ENCODE peak calls at places on chromosome 18, in ten cellular contexts. B, L, Z, A, P, Q, W, E, T and F are unnamed samples.

GRCh38 chr18:48035556-48035860 is 105.0 kb upstream of the SMAD2 start:
- DNase-seq in T (no peak), L (peak), Q (peak), P (no peak), W (no peak), E (peak), B (no peak), Z (no peak), A (no peak), F (no peak)

GRCh38 chr18:77223653-77224052 is 26.0 kb upstream of the GALR1 start:
- DNase-seq in T (no peak), P (no peak), A (no peak), L (no peak), W (no peak), B (no peak), Z (no peak), E (no peak), Q (no peak), F (no peak)

GRCh38 chr18:32469691-32470131 is 971 bp downstream of the GAREM1 start:
- DNase-seq in Z (no peak), L (no peak), P (no peak), B (no peak), A (no peak), Q (no peak), W (no peak), T (no peak), E (no peak), F (no peak)

GRCh38 chr18:9688036-9688741 is 19.9 kb upstream of the RAB31 start:
- DNase-seq in Z (no peak), A (peak), P (no peak), E (no peak), Q (no peak), W (no peak), B (peak), T (no peak), L (no peak), F (no peak)

GRCh38 chr18:23386317-23386716 is 66.8 kb upstream of the RIOK3 start:
- DNase-seq in L (no peak), T (no peak), A (no peak), P (no peak), Q (no peak), Z (no peak), E (no peak), B (no peak), W (no peak), F (no peak)

GRCh38 chr18:55416791-55417190 is 171.2 kb downstream of the TCF4 start:
- DNase-seq in L (no peak), A (no peak), Q (no peak), P (no peak), Z (no peak), T (no peak), W (no peak), B (no peak), E (no peak), F (no peak)

GRCh38 chr18:57743008-57743407 is 60.1 kb downstream of the ATP8B1 start:
- DNase-seq in Q (no peak), P (no peak), A (no peak), E (no peak), T (no peak), W (no peak), Z (no peak), L (no peak), B (no peak), F (no peak)

GRCh38 chr18:22734812-22735627 is 198.1 kb upstream of the RBBP8 start:
- DNase-seq in T (no peak), L (no peak), Q (no peak), A (no peak), P (no peak), E (no peak), B (no peak), W (no peak), Z (no peak), F (no peak)

GRCh38 chr18:28718696-28719095 is 541.8 kb upstream of the CDH2 start:
- DNase-seq in Q (no peak), B (no peak), A (no peak), E (no peak), W (no peak), L (no peak), Z (no peak), T (no peak), P (no peak), F (no peak)

GRCh38 chr18:39162013-39162412 is 1596.4 kb upstream of the CELF4 start:
- DNase-seq in P (no peak), E (no peak), Q (no peak), L (no peak), W (no peak), Z (no peak), A (no peak), B (no peak), T (no peak), F (no peak)

GRCh38 chr18:76528477-76529432 is 33.7 kb upstream of the ZNF516 start:
- DNase-seq in A (no peak), Q (peak), T (peak), W (peak), L (peak), Z (no peak), E (peak), B (no peak), P (no peak), F (peak)

GRCh38 chr18:3283908-3284307 is 22.0 kb downstream of the MYL12B start:
- DNase-seq in L (no peak), A (no peak), Q (peak), Z (no peak), T (no peak), E (no peak), P (no peak), W (peak), B (no peak), F (no peak)

GRCh38 chr18:22971038-22971437 is 37.9 kb downstream of the RBBP8 start:
- DNase-seq in A (no peak), T (no peak), E (no peak), Q (no peak), W (no peak), L (no peak), P (no peak), B (peak), Z (no peak), F (no peak)

GRCh38 chr18:62778976-62779869 is 63.9 kb downstream of the PHLPP1 start:
- DNase-seq in Q (no peak), L (no peak), A (no peak), E (no peak), W (no peak), P (no peak), Z (no peak), B (peak), T (no peak), F (no peak)

GRCh38 chr18:3526421-3527354 is 76.7 kb downstream of the TGIF1 start:
- DNase-seq in B (peak), Q (no peak), L (no peak), Z (no peak), A (no peak), T (peak), P (no peak), E (no peak), W (no peak), F (no peak)

GRCh38 chr18:79781331-79781941 is 16.3 kb upstream of the KCNG2 start:
- DNase-seq in P (no peak), T (no peak), Q (peak), Z (no peak), L (peak), W (no peak), B (no peak), A (no peak), E (peak), F (peak)

GRCh38 chr18:59631583-59632181 is 65.5 kb downstream of the CCBE1 start:
- DNase-seq in T (no peak), L (no peak), E (no peak), B (peak), A (no peak), W (no peak), Z (no peak), P (no peak), Q (no peak), F (no peak)

GRCh38 chr18:48045744-48046143 is 115.3 kb upstream of the SMAD2 start:
- DNase-seq in P (no peak), Z (no peak), E (peak), B (no peak), A (no peak), Q (peak), L (no peak), W (no peak), T (no peak), F (no peak)

GRCh38 chr18:41131050-41131449 is 824.0 kb upstream of the PIK3C3 start:
- DNase-seq in Q (no peak), W (no peak), L (no peak), A (no peak), T (no peak), Z (no peak), B (no peak), E (no peak), P (no peak), F (no peak)

GRCh38 chr18:48805826-48806535 is 144.8 kb downstream of the SMAD7 start:
- DNase-seq in Z (no peak), W (no peak), L (peak), P (no peak), Q (no peak), A (no peak), T (no peak), B (no peak), E (peak), F (peak)

GRCh38 chr18:53541924-53542323 is 682.5 kb downstream of the MBD2 start:
- DNase-seq in Q (no peak), E (no peak), L (no peak), Z (no peak), A (no peak), T (no peak), P (no peak), B (no peak), W (no peak), F (no peak)

GRCh38 chr18:48300463-48300961 is 108.7 kb downstream of the ZBTB7C start:
- DNase-seq in B (peak), Z (no peak), W (no peak), Q (peak), T (no peak), L (peak), A (no peak), E (no peak), P (no peak), F (peak)

GRCh38 chr18:80252136-80252535 is 4.8 kb upstream of the PARD6G start:
- DNase-seq in W (no peak), L (no peak), Q (no peak), A (no peak), T (no peak), Z (no peak), B (no peak), P (no peak), E (no peak), F (no peak)

GRCh38 chr18:12334280-12335262 is 26.5 kb downstream of the TUBB6 start:
- DNase-seq in E (peak), A (no peak), Z (no peak), P (no peak), Q (no peak), B (no peak), W (no peak), L (no peak), T (no peak), F (no peak)

GRCh38 chr18:31386683-31387082 is 10.1 kb downstream of the DSG4 start:
- DNase-seq in Z (no peak), L (no peak), B (no peak), W (no peak), P (no peak), A (no peak), E (no peak), T (no peak), Q (no peak), F (no peak)

GRCh38 chr18:1954583-1955312 is 616.6 kb downstream of the METTL4 start:
- DNase-seq in P (no peak), Z (no peak), B (no peak), E (no peak), W (no peak), T (no peak), Q (peak), A (no peak), L (no peak), F (no peak)

GRCh38 chr18:9022397-9023170 is 79.9 kb upstream of the NDUFV2 start:
- DNase-seq in L (no peak), Q (no peak), P (no peak), Z (no peak), A (no peak), T (no peak), E (no peak), B (peak), W (no peak), F (no peak)

GRCh38 chr18:78678318-78678695 is 301.3 kb upstream of the SALL3 start:
- DNase-seq in Q (peak), W (no peak), P (no peak), A (no peak), T (no peak), B (no peak), E (no peak), L (no peak), Z (no peak), F (no peak)

GRCh38 chr18:7000484-7001096 is 117.0 kb downstream of the LAMA1 start:
- DNase-seq in B (peak), P (no peak), Q (no peak), T (no peak), E (no peak), L (no peak), Z (no peak), A (no peak), W (peak), F (no peak)

GRCh38 chr18:62399781-62400308 is 74.7 kb downstream of the TNFRSF11A start:
- DNase-seq in P (no peak), L (no peak), B (no peak), A (no peak), E (no peak), Q (no peak), W (no peak), T (no peak), Z (no peak), F (peak)

GRCh38 chr18:8801263-8801901 is 96.0 kb downstream of the MTCL1 start:
- DNase-seq in A (no peak), P (no peak), E (no peak), Q (no peak), L (no peak), Z (no peak), B (no peak), W (no peak), T (no peak), F (no peak)

GRCh38 chr18:52341617-52342381 is 1.8 kb downstream of the DCC start:
- DNase-seq in B (no peak), E (no peak), L (no peak), W (no peak), Z (peak), Q (no peak), A (no peak), T (no peak), P (no peak), F (no peak)

GRCh38 chr18:63472380-63472779 is 4.4 kb upstream of the SERPINB5 start:
- DNase-seq in L (no peak), T (no peak), W (no peak), P (no peak), E (no peak), Q (no peak), A (no peak), Z (no peak), B (no peak), F (peak)

DNA sequence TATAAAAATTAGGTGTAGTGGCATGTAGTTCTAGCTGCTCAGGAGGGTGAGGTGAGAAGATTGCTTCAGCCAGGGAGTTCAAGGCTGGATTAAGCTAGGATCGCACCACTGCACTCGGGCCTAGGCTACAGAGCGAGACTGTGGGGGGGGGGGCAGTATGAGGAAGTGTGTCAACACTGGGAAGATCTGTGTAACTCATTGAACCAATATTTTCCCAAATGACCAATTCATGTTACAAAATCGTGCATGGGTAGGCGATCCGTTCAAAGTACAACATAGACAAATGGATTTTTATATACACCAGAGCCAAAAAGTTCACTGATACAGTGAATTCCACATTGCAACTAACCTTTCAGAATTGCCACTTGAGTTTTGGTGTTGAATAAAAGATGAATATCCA is 8.1 kb downstream of the SMAD4 start:
- DNase-seq in L (no peak), P (no peak), B (no peak), E (no peak), Q (no peak), W (no peak), A (no peak), T (no peak), Z (no peak), F (no peak)
- TF ChIP-seq POLR2A in L (no peak), P (no peak), B (no peak), E (no peak), Q (no peak), W (no peak), A (no peak), T (no peak), Z (no peak), F (no peak)

GRCh38 chr18:37567061-37567993 is 1.7 kb upstream of the CELF4 start:
- DNase-seq in L (no peak), T (no peak), Z (no peak), B (no peak), Q (peak), P (no peak), A (no peak), W (no peak), E (peak), F (no peak)

GRCh38 chr18:37566479-37567060 is 972 bp upstream of the CELF4 start:
- DNase-seq in Z (no peak), T (no peak), Q (peak), P (no peak), A (no peak), B (no peak), E (peak), W (no peak), L (no peak), F (no peak)

GRCh38 chr18:37565138-37565984 is at the start of gene CELF4:
- DNase-seq in B (no peak), W (no peak), Q (peak), Z (no peak), E (peak), A (no peak), L (no peak), P (no peak), T (no peak), F (no peak)

GRCh38 chr18:37564796-37565137 is 831 bp downstream of the CELF4 start:
- DNase-seq in Q (peak), T (no peak), A (no peak), Z (no peak), P (no peak), L (peak), B (peak), W (peak), E (peak), F (peak)

GRCh38 chr18:37565985-37566478 is 434 bp upstream of the CELF4 start:
- DNase-seq in B (no peak), E (peak), A (no peak), W (peak), Z (no peak), T (no peak), Q (peak), P (no peak), L (no peak), F (no peak)
- TF ChIP-seq POLR2AphosphoS5 in B (no peak), E (peak), A (peak), W (no peak), Z (no peak), T (no peak), Q (peak), P (no peak), L (no peak), F (no peak)

GRCh38 chr18:49814147-49814499 is 790 bp upstream of the ACAA2 start:
- DNase-seq in W (peak), Q (no peak), B (peak), T (no peak), E (peak), P (no peak), L (peak), A (peak), Z (no peak), F (peak)
- TF ChIP-seq POLR2A in W (no peak), Q (no peak), B (peak), T (no peak), E (peak), P (no peak), L (no peak), A (no peak), Z (no peak), F (no peak)

GRCh38 chr18:10916387-10916786 is 233.0 kb downstream of the PIEZO2 start:
- DNase-seq in B (no peak), A (no peak), Z (no peak), L (no peak), P (no peak), Q (no peak), W (no peak), T (no peak), E (no peak), F (no peak)

GRCh38 chr18:10907749-10908148 is 241.6 kb downstream of the PIEZO2 start:
- DNase-seq in W (no peak), B (no peak), E (no peak), P (no peak), L (no peak), T (no peak), Z (no peak), Q (no peak), A (no peak), F (no peak)

GRCh38 chr18:10916865-10917264 is 232.5 kb downstream of the PIEZO2 start:
- DNase-seq in A (no peak), P (no peak), B (no peak), W (no peak), Q (no peak), T (no peak), E (no peak), Z (no peak), L (no peak), F (no peak)

GRCh38 chr18:10908760-10909159 is 240.6 kb downstream of the PIEZO2 start:
- DNase-seq in A (peak), W (no peak), L (no peak), Z (no peak), B (no peak), P (no peak), E (no peak), T (no peak), Q (no peak), F (no peak)

DNA sequence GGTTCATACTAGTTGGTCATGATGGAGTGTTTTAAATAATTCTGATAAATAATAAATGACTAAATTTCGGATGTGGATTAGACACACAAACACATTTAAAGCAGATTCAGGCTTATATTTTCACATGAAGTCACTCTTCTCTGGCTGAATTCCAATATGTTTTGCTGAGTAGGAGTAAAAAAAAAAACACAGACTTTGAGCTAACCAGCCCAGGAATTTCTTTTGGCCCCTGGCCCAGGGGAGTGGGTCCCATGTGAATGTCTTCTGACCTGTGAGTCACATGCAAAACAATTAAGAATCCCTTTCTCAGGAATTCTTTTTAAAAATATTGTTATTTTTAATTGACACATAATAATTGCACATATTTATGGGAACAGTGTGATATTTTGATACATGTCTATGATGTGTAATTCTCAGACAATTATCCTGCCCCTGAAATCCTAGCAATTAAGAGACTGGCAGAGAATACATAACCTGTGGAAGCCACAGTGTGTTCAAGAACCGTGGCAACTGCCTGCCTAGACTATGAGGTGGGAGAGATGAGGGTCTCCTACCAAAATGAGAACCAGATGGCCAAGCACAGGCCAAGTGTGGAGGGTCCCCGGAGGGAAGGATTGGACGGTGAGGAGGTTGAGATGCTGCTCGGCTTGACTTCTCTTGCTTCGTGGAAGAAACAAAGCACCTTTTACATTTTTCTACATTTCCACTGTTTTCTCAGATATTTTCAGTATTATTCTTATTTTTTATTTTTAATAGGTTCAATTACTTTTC is 236.4 kb downstream of the PIEZO2 start:
- DNase-seq in L (no peak), Q (no peak), T (no peak), B (no peak), E (no peak), A (no peak), P (no peak), Z (no peak), W (no peak), F (no peak)
- TF ChIP-seq POLR2AphosphoS5 in L (no peak), Q (no peak), T (no peak), B (no peak), E (no peak), A (no peak), P (no peak), Z (no peak), W (no peak), F (no peak)

DNA sequence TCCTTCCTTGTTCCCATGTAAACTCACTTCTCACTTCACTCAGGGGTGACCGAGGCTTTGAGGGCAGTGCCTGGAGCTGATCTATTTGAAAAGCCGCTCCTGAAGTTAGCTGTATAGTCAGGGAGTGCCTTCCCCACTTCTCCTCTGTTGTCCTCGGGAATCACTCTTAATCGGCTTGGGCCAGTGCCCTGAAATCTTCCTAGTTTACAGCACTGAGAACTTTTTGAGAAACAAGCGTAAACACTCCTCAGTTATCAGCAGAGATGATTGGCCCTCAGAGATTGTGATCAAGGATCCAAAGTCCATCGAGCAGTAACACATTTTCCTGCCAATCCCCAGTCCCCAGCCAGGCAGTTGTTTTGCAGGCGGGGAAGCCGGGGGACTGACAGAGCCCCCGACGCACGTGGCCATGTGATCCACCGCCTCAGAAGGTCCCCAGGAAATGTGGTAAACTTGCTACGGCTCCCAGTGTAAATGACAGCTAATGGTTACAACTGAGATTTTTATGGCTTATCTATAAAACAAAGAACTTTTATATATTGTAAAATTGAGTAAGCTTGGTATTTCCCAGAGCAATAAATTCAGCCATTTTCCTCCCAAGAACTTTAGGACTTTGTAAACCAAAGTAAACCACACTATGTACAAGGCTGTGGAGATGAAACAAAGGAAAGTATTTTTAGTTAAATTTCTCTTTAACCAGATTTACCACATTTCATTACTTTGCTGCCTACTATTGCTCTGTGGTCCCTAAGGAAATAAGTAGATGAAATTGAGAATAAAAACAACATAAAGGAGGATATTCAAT is 53.5 kb downstream of the C18orf63 start:
- DNase-seq in Q (no peak), E (no peak), W (no peak), A (no peak), T (no peak), Z (no peak), L (no peak), B (no peak), P (no peak), F (peak)
- TF ChIP-seq POLR2A in Q (no peak), E (no peak), W (no peak), A (no peak), T (no peak), Z (no peak), L (no peak), B (no peak), P (no peak), F (no peak)